ENCODE peak calls at places on chromosome 18, in eight cellular contexts. V is HCT116, A is body of pancreas, P is K562, B is HepG2, Q is heart left ventricle, I is upper lobe of left lung, J is IMR-90. X is an unnamed sample.

GRCh38 chr18:75334869-75335268 is 92.6 kb downstream of the SMIM21 start:
- ATAC-seq in B (no peak), I (no peak), P (no peak), A (no peak), V (no peak), Q (no peak), J (no peak), X (no peak)

GRCh38 chr18:374735-375168 is 106.9 kb upstream of the THOC1 start:
- ATAC-seq in Q (peak), I (peak), A (peak), J (no peak), B (no peak), V (no peak), P (no peak), X (peak)

GRCh38 chr18:66668706-66669105 is 64.8 kb upstream of the CDH19 start:
- ATAC-seq in P (no peak), I (no peak), B (no peak), J (no peak), Q (no peak), A (no peak), V (no peak), X (no peak)

GRCh38 chr18:34647251-34647650 is 62.8 kb upstream of the DTNA start:
- ATAC-seq in V (peak), B (no peak), P (no peak), I (no peak), A (no peak), J (no peak), Q (no peak), X (no peak)

GRCh38 chr18:54679318-54680149 is 88.5 kb downstream of the DYNAP start:
- ATAC-seq in B (peak), A (peak), J (peak), V (peak), P (peak), Q (peak), I (peak), X (no peak)

GRCh38 chr18:61569176-61569892 is 236.1 kb downstream of the CDH20 start:
- ATAC-seq in I (no peak), V (no peak), A (no peak), P (no peak), B (no peak), Q (peak), J (peak), X (peak)

GRCh38 chr18:49565656-49566055 is 3.8 kb downstream of the LIPG start:
- ATAC-seq in Q (peak), P (no peak), A (peak), I (no peak), B (no peak), J (no peak), V (no peak), X (no peak)

GRCh38 chr18:45330170-45330594 is 285.1 kb upstream of the SLC14A2 start:
- ATAC-seq in Q (peak), B (no peak), I (peak), J (no peak), P (no peak), V (no peak), A (no peak), X (peak)

GRCh38 chr18:22082408-22082807 is 87.0 kb upstream of the GATA6 start:
- ATAC-seq in Q (peak), P (no peak), B (no peak), A (no peak), J (no peak), I (no peak), V (no peak), X (no peak)

GRCh38 chr18:3268306-3268705 is 6.4 kb downstream of the MYL12B start:
- ATAC-seq in B (peak), I (no peak), A (no peak), J (no peak), V (no peak), P (no peak), Q (no peak), X (no peak)

GRCh38 chr18:79693561-79694205 is 14.1 kb downstream of the CTDP1 start:
- ATAC-seq in A (no peak), V (peak), I (no peak), J (no peak), P (no peak), B (no peak), Q (peak), X (peak)

GRCh38 chr18:14941256-14941655 is 193.3 kb downstream of the ANKRD30B start:
- ATAC-seq in J (no peak), I (no peak), V (no peak), B (no peak), Q (no peak), P (no peak), A (no peak), X (no peak)

GRCh38 chr18:5294113-5294617 is 1.4 kb downstream of the ZBTB14 start:
- ATAC-seq in Q (no peak), B (no peak), I (no peak), P (peak), A (peak), V (peak), J (no peak), X (no peak)

GRCh38 chr18:54222922-54223567 is 1.4 kb downstream of the MBD2 start:
- ATAC-seq in Q (no peak), J (no peak), I (no peak), B (peak), A (no peak), P (no peak), V (no peak), X (no peak)

GRCh38 chr18:26763745-26764144 is 101.8 kb downstream of the AQP4 start:
- ATAC-seq in I (no peak), P (no peak), J (no peak), V (no peak), Q (no peak), A (no peak), B (no peak), X (no peak)

GRCh38 chr18:22628795-22629194 is 211.1 kb upstream of the CTAGE1 start:
- ATAC-seq in B (no peak), Q (no peak), A (no peak), J (no peak), P (no peak), V (no peak), I (no peak), X (no peak)

GRCh38 chr18:11268691-11269686 is 119.6 kb upstream of the PIEZO2 start:
- ATAC-seq in P (no peak), A (no peak), V (no peak), B (peak), J (peak), I (peak), Q (no peak), X (peak)

GRCh38 chr18:74436158-74436755 is 20.9 kb downstream of the DIPK1C start:
- ATAC-seq in P (no peak), Q (peak), B (no peak), A (no peak), J (no peak), V (no peak), I (no peak), X (no peak)

GRCh38 chr18:20971886-20972267 is 139.7 kb downstream of the ROCK1 start:
- ATAC-seq in Q (no peak), P (peak), I (peak), A (no peak), V (peak), J (peak), B (peak), X (no peak)

GRCh38 chr18:80010551-80010906 is 22.2 kb upstream of the TXNL4A start:
- ATAC-seq in I (peak), B (no peak), V (peak), A (no peak), P (peak), Q (peak), J (peak), X (peak)

GRCh38 chr18:49849331-49850217 is 36.2 kb upstream of the ACAA2 start:
- ATAC-seq in B (peak), J (peak), A (peak), P (peak), V (peak), I (peak), Q (peak), X (peak)

GRCh38 chr18:45402485-45403056 is 212.7 kb upstream of the SLC14A2 start:
- ATAC-seq in V (no peak), I (no peak), B (no peak), Q (no peak), A (no peak), J (no peak), P (no peak), X (no peak)

GRCh38 chr18:51153659-51154371 is 43.7 kb downstream of the MEX3C start:
- ATAC-seq in V (no peak), J (no peak), B (no peak), Q (no peak), I (peak), P (no peak), A (no peak), X (no peak)

GRCh38 chr18:34835466-34835865 is 125.4 kb downstream of the DTNA start:
- ATAC-seq in I (no peak), Q (no peak), V (no peak), J (no peak), A (no peak), P (no peak), B (no peak), X (no peak)

GRCh38 chr18:37547196-37547595 is 18.4 kb downstream of the CELF4 start:
- ATAC-seq in Q (no peak), I (no peak), A (no peak), J (no peak), V (no peak), B (no peak), P (no peak), X (no peak)

GRCh38 chr18:49359732-49360444 is 100.6 kb downstream of the DYM start:
- ATAC-seq in P (no peak), Q (peak), A (peak), J (peak), V (no peak), I (peak), B (no peak), X (no peak)

GRCh38 chr18:25517881-25518715 is 166.1 kb upstream of the ZNF521 start:
- ATAC-seq in J (no peak), P (no peak), V (no peak), I (no peak), Q (no peak), B (no peak), A (no peak), X (no peak)

GRCh38 chr18:10140928-10141327 is 227.1 kb downstream of the VAPA start:
- ATAC-seq in A (peak), V (no peak), J (peak), B (peak), Q (no peak), P (no peak), I (peak), X (no peak)

GRCh38 chr18:63293930-63294329 is 25.6 kb downstream of the BCL2 start:
- ATAC-seq in Q (peak), A (no peak), P (no peak), B (no peak), J (no peak), V (no peak), I (no peak), X (peak)

GRCh38 chr18:63040788-63041410 is 278.7 kb downstream of the BCL2 start:
- ATAC-seq in P (no peak), I (no peak), B (no peak), J (no peak), Q (no peak), A (no peak), V (no peak), X (no peak)

GRCh38 chr18:63253428-63254372 is 65.9 kb downstream of the BCL2 start:
- ATAC-seq in A (no peak), Q (no peak), J (peak), B (no peak), I (peak), V (no peak), P (no peak), X (peak)

GRCh38 chr18:60552948-60553347 is 180.4 kb upstream of the MC4R start:
- ATAC-seq in Q (no peak), V (no peak), B (no peak), I (no peak), P (no peak), J (no peak), A (no peak), X (peak)

GRCh38 chr18:35283923-35284794 is 5.9 kb downstream of the ZSCAN30 start:
- ATAC-seq in J (no peak), P (peak), B (no peak), V (no peak), I (no peak), A (no peak), Q (peak), X (no peak)

GRCh38 chr18:73636355-73636754 is 511.3 kb downstream of the FBXO15 start:
- ATAC-seq in B (no peak), J (no peak), V (no peak), A (no peak), I (no peak), P (no peak), Q (no peak), X (no peak)

GRCh38 chr18:72652990-72653593 is 109.0 kb upstream of the CBLN2 start:
- ATAC-seq in I (no peak), B (peak), J (no peak), P (no peak), V (no peak), A (no peak), Q (no peak), X (no peak)

GRCh38 chr18:22975508-22975907 is 42.4 kb downstream of the RBBP8 start:
- ATAC-seq in V (no peak), P (no peak), J (no peak), B (no peak), Q (no peak), A (no peak), I (no peak), X (no peak)

GRCh38 chr18:63439334-63439733 is 17.1 kb upstream of the VPS4B start:
- ATAC-seq in P (peak), B (peak), V (peak), I (peak), A (peak), Q (peak), J (peak), X (peak)

DNA sequence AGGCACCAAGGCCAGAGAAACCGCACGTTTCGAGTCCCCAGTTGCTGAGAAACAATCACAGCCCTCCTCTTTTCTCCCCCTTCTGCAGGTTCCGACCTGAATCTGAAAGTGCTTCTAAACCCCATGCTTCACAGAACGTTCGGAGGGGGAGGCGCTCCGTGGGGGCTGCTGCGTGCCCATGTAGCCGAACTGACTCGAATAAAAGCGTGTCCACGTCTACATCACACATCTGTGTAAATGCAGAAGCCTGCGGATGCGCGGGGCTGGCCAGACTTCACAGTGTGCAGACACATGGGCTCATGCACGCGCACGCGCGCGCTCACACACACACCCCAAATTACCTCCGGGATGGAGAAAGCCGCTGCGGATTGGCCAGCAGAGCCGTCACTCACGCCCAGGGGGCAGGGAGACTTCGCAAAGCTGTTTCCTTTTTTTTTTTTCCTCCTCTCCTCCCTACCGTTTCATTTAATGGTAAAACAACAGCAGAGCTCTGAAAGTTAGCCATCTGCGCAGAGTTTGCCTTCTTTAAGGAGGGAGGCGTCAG is 2.3 kb downstream of the ZNF516 start:
- ATAC-seq in Q (peak), I (peak), A (peak), V (peak), J (peak), B (peak), P (peak), X (peak)
- TF ChIP-seq POLR2A in Q (no peak), I (peak), A (no peak), V (peak), J (no peak), B (peak), P (no peak), X (no peak)

DNA sequence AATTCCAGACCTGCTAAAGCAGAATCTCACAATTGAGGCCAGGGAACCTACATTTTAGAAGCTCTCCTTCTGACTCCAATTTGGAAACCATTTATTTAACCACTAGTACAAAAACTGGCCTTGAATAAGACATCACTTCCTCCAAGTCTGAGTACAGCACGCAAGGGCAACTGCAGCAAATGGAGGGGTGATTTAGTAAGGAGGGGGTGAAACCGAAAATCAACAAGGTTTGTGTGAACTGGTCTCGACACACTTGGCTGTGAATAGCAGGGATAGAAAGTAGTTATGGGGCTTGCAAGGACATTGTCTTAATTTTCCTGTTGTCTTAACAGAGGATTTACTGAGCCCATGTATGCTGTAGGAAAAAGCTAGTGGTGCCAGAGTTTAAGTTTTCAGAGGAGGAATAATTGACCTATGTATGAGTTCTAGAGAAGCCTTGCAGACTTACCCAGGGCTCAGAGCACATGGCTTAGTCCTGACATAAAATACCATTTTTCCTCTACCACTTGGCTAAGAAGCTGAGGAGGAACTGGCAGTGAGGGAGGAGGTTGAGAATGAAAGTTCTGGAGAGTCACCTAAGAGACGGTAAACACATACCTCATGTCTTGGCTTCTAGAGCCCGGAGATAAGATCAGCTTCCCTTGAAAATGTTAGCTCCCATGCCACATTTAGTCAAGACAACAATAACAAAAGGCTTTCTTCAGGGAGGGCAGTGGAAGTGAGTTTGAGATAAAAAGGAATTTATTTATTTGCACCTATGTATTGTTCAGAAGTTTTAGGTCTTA is 114.8 kb downstream of the SMAD2 start:
- ATAC-seq in I (no peak), A (no peak), Q (no peak), B (no peak), J (no peak), V (no peak), P (peak), X (no peak)
- H3K27ac ChIP-seq in I (no peak), A (no peak), Q (no peak), B (no peak), J (no peak), V (no peak), P (no peak), X (no peak)

GRCh38 chr18:36382854-36383253 is 85.3 kb downstream of the FHOD3 start:
- ATAC-seq in I (peak), P (no peak), A (no peak), V (no peak), B (no peak), Q (peak), J (no peak), X (no peak)

GRCh38 chr18:36388310-36388709 is 90.8 kb downstream of the FHOD3 start:
- ATAC-seq in J (no peak), P (no peak), I (no peak), V (no peak), B (no peak), A (no peak), Q (no peak), X (no peak)

GRCh38 chr18:36389027-36389426 is 91.5 kb downstream of the FHOD3 start:
- ATAC-seq in A (no peak), V (no peak), B (no peak), I (no peak), P (no peak), Q (no peak), J (no peak), X (no peak)

GRCh38 chr18:36387296-36387695 is 89.8 kb downstream of the FHOD3 start:
- ATAC-seq in A (no peak), J (no peak), V (no peak), P (no peak), Q (no peak), B (no peak), I (no peak), X (no peak)

GRCh38 chr18:36386150-36386920 is 88.8 kb downstream of the FHOD3 start:
- ATAC-seq in I (no peak), B (no peak), P (no peak), A (no peak), Q (no peak), V (no peak), J (no peak), X (no peak)
- H3K4me3 ChIP-seq in I (no peak), B (no peak), P (no peak), A (no peak), Q (no peak), V (no peak), J (no peak), X (no peak)

GRCh38 chr18:58514773-58515172 is 114.1 kb downstream of the ALPK2 start:
- ATAC-seq in V (no peak), B (no peak), J (no peak), P (no peak), A (no peak), Q (no peak), I (no peak), X (no peak)
- TF ChIP-seq POLR2A in V (no peak), B (no peak), J (no peak), P (no peak), A (no peak), Q (no peak), I (no peak), X (no peak)